ENCODE peak calls at places on chromosomes 12 and 14, in seven cellular contexts. One of them, this sample, is unnamed.

GRCh38 chr12:9925746-9926393 is 6.3 kb downstream of the CLEC2A start:
- DNase-seq in hepatocyte: peak
- DNase-seq in GM23248: peak
- DNase-seq in PC-3: peak
- DNase-seq in MM.1S: peak
- DNase-seq in HCT116: peak
- DNase-seq in GM23338: peak
- DNase-seq in this sample: peak

GRCh38 chr14:100673085-100673806 is 53.4 kb upstream of the DLK1 start:
- DNase-seq in hepatocyte: peak
- DNase-seq in GM23248: no peak
- DNase-seq in PC-3: peak
- DNase-seq in MM.1S: no peak
- DNase-seq in HCT116: no peak
- DNase-seq in GM23338: peak
- DNase-seq in this sample: peak

GRCh38 chr14:73761621-73762355 is 47.6 kb upstream of the PNMA1 start:
- DNase-seq in hepatocyte: no peak
- DNase-seq in GM23248: peak
- DNase-seq in PC-3: no peak
- DNase-seq in MM.1S: peak
- DNase-seq in HCT116: no peak
- DNase-seq in GM23338: no peak
- DNase-seq in this sample: no peak

GRCh38 chr14:75399819-75400678 is 27.8 kb upstream of the JDP2 start:
- DNase-seq in hepatocyte: peak
- DNase-seq in GM23248: peak
- DNase-seq in PC-3: peak
- DNase-seq in MM.1S: no peak
- DNase-seq in HCT116: no peak
- DNase-seq in GM23338: no peak
- DNase-seq in this sample: no peak

GRCh38 chr12:108668532-108668931 is 34.8 kb upstream of the SELPLG start:
- DNase-seq in hepatocyte: no peak
- DNase-seq in GM23248: peak
- DNase-seq in PC-3: no peak
- DNase-seq in MM.1S: no peak
- DNase-seq in HCT116: no peak
- DNase-seq in GM23338: no peak
- DNase-seq in this sample: no peak

GRCh38 chr12:14567311-14568195 is at the start of gene PLBD1:
- DNase-seq in hepatocyte: peak
- DNase-seq in GM23248: peak
- DNase-seq in PC-3: peak
- DNase-seq in MM.1S: no peak
- DNase-seq in HCT116: no peak
- DNase-seq in GM23338: peak
- DNase-seq in this sample: peak

GRCh38 chr12:84856156-84856900 is 56.3 kb downstream of the SLC6A15 start:
- DNase-seq in hepatocyte: no peak
- DNase-seq in GM23248: peak
- DNase-seq in PC-3: peak
- DNase-seq in MM.1S: no peak
- DNase-seq in HCT116: no peak
- DNase-seq in GM23338: no peak
- DNase-seq in this sample: no peak

GRCh38 chr14:30330452-30330851 is 228.5 kb upstream of the G2E3 start:
- DNase-seq in hepatocyte: no peak
- DNase-seq in GM23248: peak
- DNase-seq in PC-3: peak
- DNase-seq in MM.1S: no peak
- DNase-seq in HCT116: peak
- DNase-seq in GM23338: peak
- DNase-seq in this sample: no peak

GRCh38 chr14:24055971-24056799 is 4.4 kb downstream of the CARMIL3 start:
- DNase-seq in hepatocyte: no peak
- DNase-seq in GM23248: no peak
- DNase-seq in PC-3: no peak
- DNase-seq in MM.1S: no peak
- DNase-seq in HCT116: no peak
- DNase-seq in GM23338: no peak
- DNase-seq in this sample: no peak

GRCh38 chr14:24843494-24843893 is 206.5 kb downstream of the STXBP6 start:
- DNase-seq in hepatocyte: no peak
- DNase-seq in GM23248: no peak
- DNase-seq in PC-3: no peak
- DNase-seq in MM.1S: no peak
- DNase-seq in HCT116: no peak
- DNase-seq in GM23338: no peak
- DNase-seq in this sample: no peak

GRCh38 chr14:95295600-95296376 is 23.9 kb downstream of the CLMN start:
- DNase-seq in hepatocyte: no peak
- DNase-seq in GM23248: no peak
- DNase-seq in PC-3: no peak
- DNase-seq in MM.1S: no peak
- DNase-seq in HCT116: no peak
- DNase-seq in GM23338: no peak
- DNase-seq in this sample: no peak

GRCh38 chr14:75182820-75183219 is 6.4 kb upstream of the TMED10 start:
- DNase-seq in hepatocyte: peak
- DNase-seq in GM23248: peak
- DNase-seq in PC-3: no peak
- DNase-seq in MM.1S: no peak
- DNase-seq in HCT116: no peak
- DNase-seq in GM23338: no peak
- DNase-seq in this sample: no peak

GRCh38 chr12:643478-644292 is 19.6 kb downstream of the NINJ2 start:
- DNase-seq in hepatocyte: no peak
- DNase-seq in GM23248: peak
- DNase-seq in PC-3: no peak
- DNase-seq in MM.1S: no peak
- DNase-seq in HCT116: no peak
- DNase-seq in GM23338: peak
- DNase-seq in this sample: no peak
- TF ChIP-seq EZH2phosphoT487 in hepatocyte: no peak
- TF ChIP-seq EZH2phosphoT487 in GM23248: no peak
- TF ChIP-seq EZH2phosphoT487 in PC-3: no peak
- TF ChIP-seq EZH2phosphoT487 in MM.1S: no peak
- TF ChIP-seq EZH2phosphoT487 in HCT116: no peak
- TF ChIP-seq EZH2phosphoT487 in GM23338: no peak
- TF ChIP-seq EZH2phosphoT487 in this sample: no peak

GRCh38 chr12:113092478-113093408 is 36.2 kb downstream of the DTX1 start:
- DNase-seq in hepatocyte: peak
- DNase-seq in GM23248: peak
- DNase-seq in PC-3: peak
- DNase-seq in MM.1S: no peak
- DNase-seq in HCT116: no peak
- DNase-seq in GM23338: peak
- DNase-seq in this sample: peak
- TF ChIP-seq EZH2phosphoT487 in hepatocyte: no peak
- TF ChIP-seq EZH2phosphoT487 in GM23248: no peak
- TF ChIP-seq EZH2phosphoT487 in PC-3: no peak
- TF ChIP-seq EZH2phosphoT487 in MM.1S: no peak
- TF ChIP-seq EZH2phosphoT487 in HCT116: no peak
- TF ChIP-seq EZH2phosphoT487 in GM23338: no peak
- TF ChIP-seq EZH2phosphoT487 in this sample: no peak

GRCh38 chr12:118334939-118335567 is 37.7 kb downstream of the TAOK3 start:
- DNase-seq in hepatocyte: no peak
- DNase-seq in GM23248: no peak
- DNase-seq in PC-3: no peak
- DNase-seq in MM.1S: no peak
- DNase-seq in HCT116: no peak
- DNase-seq in GM23338: no peak
- DNase-seq in this sample: no peak
- TF ChIP-seq EZH2phosphoT487 in hepatocyte: no peak
- TF ChIP-seq EZH2phosphoT487 in GM23248: no peak
- TF ChIP-seq EZH2phosphoT487 in PC-3: no peak
- TF ChIP-seq EZH2phosphoT487 in MM.1S: no peak
- TF ChIP-seq EZH2phosphoT487 in HCT116: no peak
- TF ChIP-seq EZH2phosphoT487 in GM23338: no peak
- TF ChIP-seq EZH2phosphoT487 in this sample: no peak

GRCh38 chr12:43976027-43976426 is 140.1 kb downstream of the TMEM117 start:
- DNase-seq in hepatocyte: no peak
- DNase-seq in GM23248: peak
- DNase-seq in PC-3: no peak
- DNase-seq in MM.1S: no peak
- DNase-seq in HCT116: no peak
- DNase-seq in GM23338: no peak
- DNase-seq in this sample: no peak

GRCh38 chr12:43968736-43969135 is 132.9 kb downstream of the TMEM117 start:
- DNase-seq in hepatocyte: no peak
- DNase-seq in GM23248: no peak
- DNase-seq in PC-3: no peak
- DNase-seq in MM.1S: no peak
- DNase-seq in HCT116: no peak
- DNase-seq in GM23338: no peak
- DNase-seq in this sample: no peak

GRCh38 chr12:43969882-43970281 is 134.0 kb downstream of the TMEM117 start:
- DNase-seq in hepatocyte: no peak
- DNase-seq in GM23248: peak
- DNase-seq in PC-3: peak
- DNase-seq in MM.1S: no peak
- DNase-seq in HCT116: peak
- DNase-seq in GM23338: no peak
- DNase-seq in this sample: no peak

GRCh38 chr12:43973993-43974392 is 138.1 kb downstream of the TMEM117 start:
- DNase-seq in hepatocyte: no peak
- DNase-seq in GM23248: no peak
- DNase-seq in PC-3: no peak
- DNase-seq in MM.1S: peak
- DNase-seq in HCT116: no peak
- DNase-seq in GM23338: no peak
- DNase-seq in this sample: no peak

GRCh38 chr12:43973385-43973784 is 137.5 kb downstream of the TMEM117 start:
- DNase-seq in hepatocyte: no peak
- DNase-seq in GM23248: no peak
- DNase-seq in PC-3: no peak
- DNase-seq in MM.1S: peak
- DNase-seq in HCT116: no peak
- DNase-seq in GM23338: no peak
- DNase-seq in this sample: no peak
- TF ChIP-seq EZH2phosphoT487 in hepatocyte: no peak
- TF ChIP-seq EZH2phosphoT487 in GM23248: no peak
- TF ChIP-seq EZH2phosphoT487 in PC-3: no peak
- TF ChIP-seq EZH2phosphoT487 in MM.1S: no peak
- TF ChIP-seq EZH2phosphoT487 in HCT116: no peak
- TF ChIP-seq EZH2phosphoT487 in GM23338: no peak
- TF ChIP-seq EZH2phosphoT487 in this sample: no peak

DNA sequence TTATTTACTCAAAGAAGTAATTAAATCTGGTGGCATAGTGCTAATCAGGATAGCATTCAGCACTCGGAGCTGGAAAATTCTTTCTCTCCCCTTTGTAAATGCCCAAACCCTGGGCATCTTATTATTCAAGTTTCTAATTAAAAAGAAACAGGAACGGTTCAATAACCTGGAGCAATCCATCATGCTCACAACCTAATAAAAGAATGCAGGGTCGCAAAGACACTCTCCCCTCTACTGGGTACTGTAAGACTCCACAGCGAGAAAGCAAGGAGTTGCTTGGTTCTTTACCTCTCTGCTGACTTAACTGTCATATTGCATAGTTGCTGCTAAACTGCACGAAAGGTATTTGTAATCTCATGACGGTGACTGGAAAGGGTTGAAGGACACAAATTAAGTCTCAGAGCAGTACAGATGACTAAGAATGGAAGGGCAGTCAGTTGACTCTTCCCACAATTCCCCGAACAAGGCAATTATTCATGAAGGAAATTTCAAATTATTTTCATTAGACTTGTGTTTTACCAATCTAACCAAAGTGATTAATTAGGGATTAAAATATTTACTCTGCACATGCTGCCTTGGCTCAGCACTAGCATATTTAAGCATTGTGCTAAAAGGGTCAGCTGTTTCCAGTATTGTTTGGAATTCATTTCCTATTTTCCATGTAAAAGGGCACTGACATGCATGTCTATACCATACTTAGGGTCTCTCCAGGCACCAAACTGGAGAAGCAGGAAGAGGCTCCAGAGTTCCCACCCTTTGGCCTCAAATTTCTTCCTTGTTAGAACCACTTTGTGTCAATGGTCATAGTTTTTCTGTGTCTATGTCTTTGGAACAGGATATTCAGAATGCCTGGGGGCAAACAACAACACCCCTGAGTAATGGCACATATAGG is 182.2 kb downstream of the EXOC5 start:
- DNase-seq in hepatocyte: no peak
- DNase-seq in GM23248: no peak
- DNase-seq in PC-3: no peak
- DNase-seq in MM.1S: no peak
- DNase-seq in HCT116: no peak
- DNase-seq in GM23338: no peak
- DNase-seq in this sample: no peak
- TF ChIP-seq EZH2phosphoT487 in hepatocyte: no peak
- TF ChIP-seq EZH2phosphoT487 in GM23248: no peak
- TF ChIP-seq EZH2phosphoT487 in PC-3: no peak
- TF ChIP-seq EZH2phosphoT487 in MM.1S: no peak
- TF ChIP-seq EZH2phosphoT487 in HCT116: no peak
- TF ChIP-seq EZH2phosphoT487 in GM23338: no peak
- TF ChIP-seq EZH2phosphoT487 in this sample: no peak